ENCODE peak calls at places on chromosomes 6 and 20, in six cellular contexts. H is mesenchymal stem cell, O is IMR-90, D is H9, X is neuronal stem cell, Z is mesendoderm. E is an unnamed sample.

GRCh38 chr6:89675949-89676753 is 37.6 kb upstream of the LYRM2 start:
- DNase-seq in X (no peak), Z (no peak), D (no peak), O (peak; percentile 84), H (peak; percentile 23), E (no peak)

GRCh38 chr20:56558968-56559367 is 25.9 kb downstream of the FAM209B start:
- DNase-seq in O (no peak), D (no peak), Z (no peak), H (no peak), X (no peak), E (no peak)

GRCh38 chr6:56667336-56667735 is 24.6 kb upstream of the DST start:
- DNase-seq in H (no peak), D (no peak), O (no peak), X (no peak), Z (no peak), E (no peak)

GRCh38 chr20:50804453-50805348 is 9.8 kb downstream of the BCAS4 start:
- DNase-seq in H (no peak), Z (no peak), D (no peak), X (no peak), O (no peak), E (peak; percentile 28)

GRCh38 chr6:129801909-129802308 is 59.2 kb downstream of the TMEM244 start:
- DNase-seq in X (no peak), Z (peak; percentile 77), D (no peak), H (no peak), O (no peak), E (peak; percentile 58)

GRCh38 chr6:36595168-36595818 is 1.1 kb downstream of the SRSF3 start:
- DNase-seq in D (no peak), X (no peak), Z (peak; percentile 68), O (peak; percentile 55), H (peak; percentile 72), E (no peak)

GRCh38 chr6:109794201-109794926 is 103.3 kb downstream of the FIG4 start:
- DNase-seq in Z (no peak), H (peak; percentile 66), O (peak; percentile 88), D (no peak), X (no peak), E (no peak)

GRCh38 chr20:4867036-4867435 is 134.3 kb downstream of the SLC23A2 start:
- DNase-seq in O (no peak), D (no peak), X (no peak), Z (peak; percentile 7), H (no peak), E (no peak)

GRCh38 chr20:50380697-50381040 is 129.5 kb upstream of the PTPN1 start:
- DNase-seq in O (peak; percentile 65), H (peak; percentile 55), Z (no peak), D (no peak), X (no peak), E (no peak)

GRCh38 chr6:162177733-162178132 is 549.8 kb downstream of the PRKN start:
- DNase-seq in X (no peak), Z (peak; percentile 30), H (no peak), D (peak; percentile 45), O (no peak), E (no peak)

GRCh38 chr6:56026461-56027180 is 151.2 kb upstream of the BMP5 start:
- DNase-seq in X (no peak), H (no peak), Z (no peak), O (no peak), D (no peak), E (peak; percentile 69)

GRCh38 chr6:11258260-11259237 is 26.1 kb upstream of the NEDD9 start:
- DNase-seq in D (no peak), H (no peak), Z (no peak), X (no peak), O (no peak), E (peak; percentile 41)

GRCh38 chr6:90078513-90079289 is 184.4 kb downstream of the GJA10 start:
- DNase-seq in H (no peak), X (no peak), D (no peak), Z (no peak), O (no peak), E (peak; percentile 82)

GRCh38 chr6:131372535-131372934 is 200.5 kb upstream of the ARG1 start:
- DNase-seq in H (no peak), O (no peak), D (no peak), Z (no peak), X (no peak), E (no peak)

GRCh38 chr6:44474643-44475042 is 87.1 kb downstream of the CDC5L start:
- DNase-seq in O (no peak), X (no peak), H (no peak), Z (no peak), D (no peak), E (no peak)

GRCh38 chr20:50721881-50722281 is 9.5 kb upstream of the PARD6B start:
- DNase-seq in X (no peak), H (no peak), O (no peak), D (no peak), Z (no peak), E (no peak)

GRCh38 chr6:137286368-137286767 is 67.2 kb upstream of the IFNGR1 start:
- DNase-seq in D (no peak), O (no peak), H (no peak), X (no peak), Z (no peak), E (no peak)

GRCh38 chr6:97401533-97401932 is 118.5 kb upstream of the MMS22L start:
- DNase-seq in Z (peak; percentile 5), D (no peak), H (no peak), X (no peak), O (peak; percentile 8), E (no peak)

GRCh38 chr20:58824843-58825242 is 25.9 kb downstream of the GNAS-AS1 start:
- DNase-seq in H (no peak), D (no peak), O (no peak), Z (no peak), X (no peak), E (no peak)

GRCh38 chr6:24581084-24581669 is 64.8 kb downstream of the KIAA0319 start:
- DNase-seq in Z (peak; percentile 82), X (peak; percentile 65), O (peak; percentile 50), D (peak; percentile 76), H (peak; percentile 67), E (peak; percentile 87)

GRCh38 chr6:137264308-137265075 is 45.3 kb upstream of the IFNGR1 start:
- DNase-seq in Z (no peak), D (no peak), H (no peak), O (no peak), X (no peak), E (no peak)

GRCh38 chr6:18406955-18407738 is 20.0 kb downstream of the RNF144B start:
- DNase-seq in H (no peak), O (no peak), Z (no peak), D (no peak), X (no peak), E (no peak)

GRCh38 chr6:4397307-4397706 is 261.9 kb upstream of the ECI2 start:
- DNase-seq in D (no peak), O (no peak), X (no peak), H (no peak), Z (no peak), E (no peak)

GRCh38 chr6:50145125-50145524 is 95.4 kb upstream of the DEFB112 start:
- DNase-seq in Z (peak; percentile 15), H (peak; percentile 7), D (no peak), X (no peak), O (peak; percentile 15), E (peak; percentile 36)

GRCh38 chr20:17664025-17664638 is 17.9 kb downstream of the RRBP1 start:
- DNase-seq in H (no peak), Z (no peak), O (no peak), D (no peak), X (no peak), E (no peak)

GRCh38 chr6:11890849-11891248 is 112.2 kb upstream of the ADTRP start:
- DNase-seq in H (no peak), X (no peak), Z (no peak), D (no peak), O (peak; percentile 58), E (no peak)

GRCh38 chr6:5464096-5464885 is 203.0 kb downstream of the FARS2 start:
- DNase-seq in Z (no peak), X (no peak), D (no peak), H (peak; percentile 22), O (peak; percentile 20), E (no peak)

GRCh38 chr20:37283530-37284195 is 5.8 kb upstream of the MANBAL start:
- DNase-seq in Z (no peak), O (no peak), X (no peak), H (no peak), D (no peak), E (no peak)

GRCh38 chr20:62066339-62066982 is 780 bp upstream of the TAF4 start:
- DNase-seq in D (peak; percentile 73), X (peak; percentile 71), Z (peak; percentile 87), O (no peak), H (peak; percentile 48), E (peak; percentile 74)
- H2BK5ac ChIP-seq in D (no peak overlapping the region), X (peak overlapping the region; percentile 87), Z (peak overlapping the region; percentile 20), O (peak overlapping the region; percentile 68), H (no peak overlapping the region), E (peak overlapping the region; percentile 73)

DNA sequence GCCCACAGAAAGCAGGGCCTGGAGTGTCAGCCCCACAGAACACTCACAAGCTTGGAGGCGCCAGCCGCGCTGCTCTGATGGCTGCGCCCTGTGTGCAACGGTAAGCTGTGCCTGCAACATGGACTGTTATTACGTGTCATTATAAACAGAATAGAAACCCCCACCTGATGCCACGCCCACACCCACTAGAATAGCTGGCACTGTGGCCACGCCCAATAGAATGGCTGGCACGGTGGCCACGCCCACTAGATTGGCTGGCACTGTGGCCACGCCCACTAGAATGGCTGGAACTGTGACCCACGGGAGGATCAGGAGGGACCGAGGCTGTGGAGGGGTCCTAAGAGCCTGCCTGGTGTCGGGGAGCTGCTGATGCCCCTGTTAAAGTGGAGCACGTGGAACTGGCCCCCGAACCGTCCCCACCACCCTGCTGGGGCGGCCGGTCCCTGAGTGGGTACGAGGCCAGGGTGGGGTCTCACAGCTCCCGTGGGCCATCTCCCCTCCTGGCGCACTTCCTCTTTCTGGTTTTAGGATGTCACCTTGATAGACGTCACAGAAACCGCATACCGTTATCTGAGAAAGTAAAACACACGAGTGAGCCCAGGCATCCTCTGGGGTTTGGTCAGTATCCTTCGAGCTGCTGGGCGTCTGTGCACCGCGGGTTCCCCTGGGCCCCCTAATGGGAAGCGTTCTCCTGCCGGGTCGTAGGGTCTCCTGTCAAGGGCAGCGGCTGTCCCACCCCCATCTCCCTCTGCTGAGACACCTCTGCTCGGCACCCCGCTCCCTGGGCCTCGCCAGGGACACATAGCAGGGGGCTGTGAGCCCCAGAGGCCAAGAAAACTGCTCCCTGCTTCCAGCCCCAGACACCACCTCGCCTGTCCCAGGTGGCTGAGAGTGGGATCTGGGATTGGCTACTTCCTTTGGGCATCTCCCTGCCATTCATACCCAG is 25.4 kb downstream of the SLC17A9 start:
- DNase-seq in X (no peak), Z (no peak), H (no peak), D (no peak), O (no peak), E (no peak)
- H2BK5ac ChIP-seq in X (peak overlapping the region; percentile 87), Z (no peak overlapping the region), H (no peak overlapping the region), D (no peak overlapping the region), O (no peak overlapping the region), E (no peak overlapping the region)

DNA sequence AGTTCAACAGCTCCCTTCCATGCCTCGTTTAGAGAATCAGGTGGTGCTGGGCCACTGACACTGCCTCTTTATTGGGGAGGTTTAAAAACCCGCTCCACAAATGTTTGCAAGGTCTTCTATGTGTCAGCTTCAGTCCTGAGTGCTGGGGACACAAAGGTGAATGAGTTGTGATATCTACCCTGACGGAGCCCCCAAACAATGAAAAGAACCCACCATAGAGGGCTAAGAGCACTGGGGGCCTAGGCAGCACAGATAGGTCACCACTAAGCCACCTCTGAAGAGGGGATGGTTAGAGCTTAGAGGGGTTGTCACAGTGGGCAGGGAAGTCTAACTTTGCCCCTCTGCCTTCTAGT is 22.0 kb downstream of the MAP1LC3A start:
- DNase-seq in Z (no peak), O (no peak), X (no peak), D (no peak), H (no peak), E (no peak)
- H2BK5ac ChIP-seq in Z (no peak overlapping the region), O (peak overlapping the region; percentile 10), X (no peak overlapping the region), D (no peak overlapping the region), H (no peak overlapping the region), E (no peak overlapping the region)

GRCh38 chr6:30061766-30062458 is 847 bp downstream of the POLR1H start:
- DNase-seq in Z (peak; percentile 38), O (peak; percentile 17), H (peak; percentile 57), D (no peak), X (no peak), E (no peak)
- H2BK5ac ChIP-seq in Z (no peak overlapping the region), O (peak overlapping the region; percentile 56), H (no peak overlapping the region), D (no peak overlapping the region), X (peak overlapping the region; percentile 49), E (peak overlapping the region; percentile 3)

E was measured in trophoblast cell.